ENCODE peak calls at places on chromosomes 7 and 10, in seven cellular contexts. One of them, this sample, is unnamed.

GRCh38 chr10:46077141-46077554 is 31.1 kb upstream of the MSMB start:
- DNase-seq in SK-N-SH: no peak
- DNase-seq in H1: no peak
- DNase-seq in GM12878: no peak
- DNase-seq in GM12891: no peak
- DNase-seq in HepG2: no peak
- DNase-seq in K562: no peak
- DNase-seq in this sample: no peak

GRCh38 chr10:113680172-113681111 is 730 bp downstream of the CASP7 start:
- DNase-seq in SK-N-SH: no peak
- DNase-seq in H1: no peak
- DNase-seq in GM12878: peak; percentile 42
- DNase-seq in GM12891: no peak
- DNase-seq in HepG2: peak; percentile 24
- DNase-seq in K562: peak; percentile 5
- DNase-seq in this sample: no peak

GRCh38 chr10:113071446-113071845 is 121.4 kb downstream of the TCF7L2 start:
- DNase-seq in SK-N-SH: peak; percentile 44
- DNase-seq in H1: no peak
- DNase-seq in GM12878: no peak
- DNase-seq in GM12891: no peak
- DNase-seq in HepG2: no peak
- DNase-seq in K562: no peak
- DNase-seq in this sample: no peak

GRCh38 chr7:157276731-157277562 is 59.9 kb upstream of the DNAJB6 start:
- DNase-seq in SK-N-SH: peak; percentile 100
- DNase-seq in H1: no peak
- DNase-seq in GM12878: no peak
- DNase-seq in GM12891: no peak
- DNase-seq in HepG2: no peak
- DNase-seq in K562: peak; percentile 29
- DNase-seq in this sample: no peak

GRCh38 chr7:101950450-101951119 is 133.2 kb downstream of the CUX1 start:
- DNase-seq in SK-N-SH: no peak
- DNase-seq in H1: no peak
- DNase-seq in GM12878: no peak
- DNase-seq in GM12891: no peak
- DNase-seq in HepG2: no peak
- DNase-seq in K562: peak; percentile 79
- DNase-seq in this sample: no peak

GRCh38 chr10:43199088-43199683 is 60.9 kb downstream of the CSGALNACT2 start:
- DNase-seq in SK-N-SH: no peak
- DNase-seq in H1: no peak
- DNase-seq in GM12878: no peak
- DNase-seq in GM12891: no peak
- DNase-seq in HepG2: no peak
- DNase-seq in K562: no peak
- DNase-seq in this sample: no peak

GRCh38 chr7:69232445-69233376 is 365.6 kb upstream of the AUTS2 start:
- DNase-seq in SK-N-SH: no peak
- DNase-seq in H1: peak; percentile 91
- DNase-seq in GM12878: no peak
- DNase-seq in GM12891: no peak
- DNase-seq in HepG2: no peak
- DNase-seq in K562: no peak
- DNase-seq in this sample: no peak

GRCh38 chr7:111025013-111025412 is 65.9 kb upstream of the LRRN3 start:
- DNase-seq in SK-N-SH: no peak
- DNase-seq in H1: no peak
- DNase-seq in GM12878: no peak
- DNase-seq in GM12891: no peak
- DNase-seq in HepG2: peak; percentile 47
- DNase-seq in K562: no peak
- DNase-seq in this sample: no peak

GRCh38 chr7:47771301-47771989 is 176.8 kb downstream of the PKD1L1 start:
- DNase-seq in SK-N-SH: no peak
- DNase-seq in H1: no peak
- DNase-seq in GM12878: no peak
- DNase-seq in GM12891: no peak
- DNase-seq in HepG2: no peak
- DNase-seq in K562: no peak
- DNase-seq in this sample: no peak

GRCh38 chr10:3467052-3467906 is 294.7 kb upstream of the PITRM1 start:
- DNase-seq in SK-N-SH: no peak
- DNase-seq in H1: peak; percentile 29
- DNase-seq in GM12878: no peak
- DNase-seq in GM12891: no peak
- DNase-seq in HepG2: no peak
- DNase-seq in K562: no peak
- DNase-seq in this sample: no peak

GRCh38 chr10:7383442-7383841 is 27.4 kb downstream of the SFMBT2 start:
- DNase-seq in SK-N-SH: no peak
- DNase-seq in H1: no peak
- DNase-seq in GM12878: no peak
- DNase-seq in GM12891: no peak
- DNase-seq in HepG2: no peak
- DNase-seq in K562: no peak
- DNase-seq in this sample: no peak

GRCh38 chr10:5894873-5895272 is 4.8 kb downstream of the FBH1 start:
- DNase-seq in SK-N-SH: no peak
- DNase-seq in H1: no peak
- DNase-seq in GM12878: no peak
- DNase-seq in GM12891: no peak
- DNase-seq in HepG2: no peak
- DNase-seq in K562: peak; percentile 67
- DNase-seq in this sample: no peak

GRCh38 chr7:94436018-94436604 is 41.4 kb downstream of the COL1A2 start:
- DNase-seq in SK-N-SH: peak; percentile 57
- DNase-seq in H1: peak; percentile 19
- DNase-seq in GM12878: peak; percentile 7
- DNase-seq in GM12891: peak; percentile 11
- DNase-seq in HepG2: peak; percentile 71
- DNase-seq in K562: peak; percentile 73
- DNase-seq in this sample: peak; percentile 1

GRCh38 chr10:109859221-109859620 is 64.1 kb downstream of the XPNPEP1 start:
- DNase-seq in SK-N-SH: no peak
- DNase-seq in H1: no peak
- DNase-seq in GM12878: no peak
- DNase-seq in GM12891: no peak
- DNase-seq in HepG2: no peak
- DNase-seq in K562: no peak
- DNase-seq in this sample: no peak

GRCh38 chr10:59362991-59363390 is 642 bp upstream of the FAM13C start:
- DNase-seq in SK-N-SH: peak; percentile 68
- DNase-seq in H1: peak; percentile 15
- DNase-seq in GM12878: no peak
- DNase-seq in GM12891: no peak
- DNase-seq in HepG2: no peak
- DNase-seq in K562: no peak
- DNase-seq in this sample: no peak

GRCh38 chr7:115357213-115357999 is 435.5 kb downstream of the MDFIC start:
- DNase-seq in SK-N-SH: no peak
- DNase-seq in H1: no peak
- DNase-seq in GM12878: no peak
- DNase-seq in GM12891: no peak
- DNase-seq in HepG2: no peak
- DNase-seq in K562: no peak
- DNase-seq in this sample: no peak

GRCh38 chr10:128569546-128569945 is 443.3 kb upstream of the MKI67 start:
- DNase-seq in SK-N-SH: no peak
- DNase-seq in H1: no peak
- DNase-seq in GM12878: no peak
- DNase-seq in GM12891: no peak
- DNase-seq in HepG2: no peak
- DNase-seq in K562: no peak
- DNase-seq in this sample: no peak

GRCh38 chr10:86342111-86342863 is 24.3 kb downstream of the GRID1 start:
- DNase-seq in SK-N-SH: no peak
- DNase-seq in H1: no peak
- DNase-seq in GM12878: no peak
- DNase-seq in GM12891: no peak
- DNase-seq in HepG2: no peak
- DNase-seq in K562: no peak
- DNase-seq in this sample: no peak

GRCh38 chr7:1103009-1103788 is 15.3 kb downstream of the GPER1 start:
- DNase-seq in SK-N-SH: no peak
- DNase-seq in H1: no peak
- DNase-seq in GM12878: peak; percentile 73
- DNase-seq in GM12891: no peak
- DNase-seq in HepG2: peak; percentile 41
- DNase-seq in K562: no peak
- DNase-seq in this sample: peak; percentile 55

GRCh38 chr10:111560042-111560441 is 483.2 kb downstream of the ADRA2A start:
- DNase-seq in SK-N-SH: no peak
- DNase-seq in H1: no peak
- DNase-seq in GM12878: no peak
- DNase-seq in GM12891: no peak
- DNase-seq in HepG2: no peak
- DNase-seq in K562: no peak
- DNase-seq in this sample: no peak

GRCh38 chr7:105136221-105136620 is 122.2 kb downstream of the KMT2E start:
- DNase-seq in SK-N-SH: no peak
- DNase-seq in H1: no peak
- DNase-seq in GM12878: no peak
- DNase-seq in GM12891: no peak
- DNase-seq in HepG2: peak; percentile 8
- DNase-seq in K562: peak; percentile 41
- DNase-seq in this sample: no peak

GRCh38 chr10:89171263-89171872 is 35.7 kb downstream of the CH25H start:
- DNase-seq in SK-N-SH: no peak
- DNase-seq in H1: peak; percentile 2
- DNase-seq in GM12878: no peak
- DNase-seq in GM12891: no peak
- DNase-seq in HepG2: no peak
- DNase-seq in K562: no peak
- DNase-seq in this sample: no peak

GRCh38 chr7:158106272-158106671 is 481.4 kb downstream of the PTPRN2 start:
- DNase-seq in SK-N-SH: no peak
- DNase-seq in H1: no peak
- DNase-seq in GM12878: no peak
- DNase-seq in GM12891: no peak
- DNase-seq in HepG2: no peak
- DNase-seq in K562: no peak
- DNase-seq in this sample: no peak

DNA sequence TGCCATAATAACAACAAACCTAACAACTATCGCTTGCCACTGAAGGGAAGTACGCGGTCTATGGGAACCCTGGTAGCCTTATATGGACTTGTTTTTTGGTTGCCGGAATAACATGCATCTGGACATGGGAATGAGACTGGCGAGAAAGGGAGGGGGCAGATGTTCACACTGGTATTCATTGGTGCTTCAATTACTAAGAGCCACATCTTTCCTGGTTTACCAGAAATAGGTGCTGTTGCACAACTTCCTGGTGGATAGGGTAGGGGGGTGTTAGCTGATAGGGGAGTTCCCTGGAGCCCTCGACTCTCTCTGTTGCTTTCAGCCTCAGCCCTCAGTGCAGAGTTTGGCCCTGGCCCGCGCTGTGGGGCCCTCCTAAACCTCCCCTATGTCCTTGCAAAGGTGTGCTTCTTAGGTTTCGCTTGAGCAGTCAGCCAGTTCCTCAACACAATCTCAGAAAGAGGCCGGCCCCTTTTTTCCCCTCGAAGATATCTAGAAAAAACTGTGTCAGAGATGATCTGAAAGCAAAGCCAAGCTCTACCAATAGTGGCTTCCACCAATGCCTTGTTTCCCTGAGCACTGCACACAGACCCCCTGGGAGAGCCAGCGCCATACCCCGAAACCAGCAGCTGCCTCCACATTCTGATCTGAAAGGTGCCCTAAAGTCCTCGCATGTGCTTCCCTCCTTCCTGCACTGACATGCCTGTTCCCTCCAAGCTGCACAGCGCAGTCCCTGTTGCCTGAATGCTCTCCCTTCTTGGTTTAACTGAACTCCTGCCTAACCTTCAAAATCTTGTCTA is 13.5 kb downstream of the TBXAS1 start:
- DNase-seq in SK-N-SH: no peak
- DNase-seq in H1: no peak
- DNase-seq in GM12878: no peak
- DNase-seq in GM12891: peak; percentile 35
- DNase-seq in HepG2: no peak
- DNase-seq in K562: no peak
- DNase-seq in this sample: no peak
- TF ChIP-seq TAF1 in SK-N-SH: no peak
- TF ChIP-seq TAF1 in H1: no peak
- TF ChIP-seq TAF1 in GM12878: no peak
- TF ChIP-seq TAF1 in GM12891: no peak
- TF ChIP-seq TAF1 in HepG2: no peak
- TF ChIP-seq TAF1 in K562: no peak
- TF ChIP-seq TAF1 in this sample: no peak

DNA sequence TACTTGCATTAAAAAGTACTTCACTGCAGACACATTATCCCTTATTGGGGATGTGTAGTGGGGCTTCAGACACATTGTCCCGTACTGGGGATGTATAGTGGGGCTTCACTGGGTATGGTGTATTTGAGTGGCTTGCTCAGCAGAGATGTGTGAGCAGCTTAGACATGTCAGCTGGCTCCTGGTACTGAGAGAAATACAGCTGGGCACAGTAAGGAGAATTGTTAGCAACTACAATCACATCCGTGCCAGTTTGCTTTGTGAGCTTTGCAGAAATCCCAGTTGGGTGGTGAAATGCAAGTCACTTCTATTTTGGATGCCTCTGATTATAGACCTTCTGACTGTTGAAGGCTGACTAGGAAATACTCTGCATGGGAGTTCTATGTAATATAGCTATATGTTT is 10.8 kb downstream of the CCNY start:
- DNase-seq in SK-N-SH: no peak
- DNase-seq in H1: no peak
- DNase-seq in GM12878: no peak
- DNase-seq in GM12891: no peak
- DNase-seq in HepG2: no peak
- DNase-seq in K562: no peak
- DNase-seq in this sample: no peak
- TF ChIP-seq TAF1 in SK-N-SH: no peak
- TF ChIP-seq TAF1 in H1: no peak
- TF ChIP-seq TAF1 in GM12878: no peak
- TF ChIP-seq TAF1 in GM12891: no peak
- TF ChIP-seq TAF1 in HepG2: no peak
- TF ChIP-seq TAF1 in K562: no peak
- TF ChIP-seq TAF1 in this sample: no peak

DNA sequence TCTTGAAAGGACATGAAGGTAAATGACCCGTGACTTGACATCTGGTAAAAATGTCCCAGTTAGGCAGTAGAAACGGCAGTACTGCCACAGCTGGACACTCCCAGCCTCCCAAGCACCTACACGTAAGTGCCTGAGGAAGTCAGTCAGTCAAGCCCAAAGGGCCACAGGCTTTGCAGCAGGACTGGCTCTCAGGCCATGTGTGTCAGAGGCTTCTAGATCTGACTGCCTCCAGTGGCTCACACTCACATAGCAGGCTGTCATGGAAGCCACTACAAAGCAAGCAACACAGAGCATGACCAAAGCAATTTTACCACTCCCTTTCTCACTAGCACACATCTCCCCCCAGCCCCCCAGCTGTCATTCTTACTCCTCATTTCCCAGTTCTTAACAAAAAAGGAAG is 17.8 kb upstream of the CCNJ start:
- DNase-seq in SK-N-SH: no peak
- DNase-seq in H1: no peak
- DNase-seq in GM12878: no peak
- DNase-seq in GM12891: no peak
- DNase-seq in HepG2: peak; percentile 32
- DNase-seq in K562: peak; percentile 17
- DNase-seq in this sample: no peak
- TF ChIP-seq TAF1 in SK-N-SH: no peak
- TF ChIP-seq TAF1 in H1: no peak
- TF ChIP-seq TAF1 in GM12878: no peak
- TF ChIP-seq TAF1 in GM12891: no peak
- TF ChIP-seq TAF1 in HepG2: no peak
- TF ChIP-seq TAF1 in K562: no peak
- TF ChIP-seq TAF1 in this sample: no peak

GRCh38 chr7:142332421-142332820 is 74.6 kb upstream of the PRSS58 start:
- DNase-seq in SK-N-SH: no peak
- DNase-seq in H1: no peak
- DNase-seq in GM12878: no peak
- DNase-seq in GM12891: no peak
- DNase-seq in HepG2: no peak
- DNase-seq in K562: no peak
- DNase-seq in this sample: no peak
- TF ChIP-seq TAF1 in SK-N-SH: no peak
- TF ChIP-seq TAF1 in H1: no peak
- TF ChIP-seq TAF1 in GM12878: no peak
- TF ChIP-seq TAF1 in GM12891: no peak
- TF ChIP-seq TAF1 in HepG2: no peak
- TF ChIP-seq TAF1 in K562: no peak
- TF ChIP-seq TAF1 in this sample: no peak